ENCODE peak calls at places on chromosomes 6 and 20, in four cellular contexts. T is tibial artery, J is H1, L is psoas muscle. F is an unnamed sample.

GRCh38 chr6:151550618-151551017 is 56.8 kb downstream of the CCDC170 start:
- DNase-seq in L (no peak), J (no peak), T (no peak), F (no peak)

GRCh38 chr20:57451759-57452661 is 60.8 kb downstream of the RBM38 start:
- DNase-seq in L (peak), J (no peak), T (no peak), F (peak)

GRCh38 chr6:131524695-131525336 is 48.2 kb upstream of the ARG1 start:
- DNase-seq in J (no peak), T (no peak), L (no peak), F (no peak)

GRCh38 chr20:50385733-50386640 is 124.2 kb upstream of the PTPN1 start:
- DNase-seq in L (peak), T (no peak), J (no peak), F (no peak)

GRCh38 chr6:142700032-142700431 is 244.9 kb downstream of the HIVEP2 start:
- DNase-seq in T (no peak), L (no peak), J (no peak), F (no peak)

GRCh38 chr20:20594171-20594530 is 118.3 kb downstream of the RALGAPA2 start:
- DNase-seq in T (no peak), J (no peak), L (no peak), F (no peak)

GRCh38 chr20:36744764-36745191 is 1.1 kb downstream of the NDRG3 start:
- DNase-seq in L (peak), T (peak), J (no peak), F (peak)

GRCh38 chr20:41072099-41072798 is 43.6 kb downstream of the TOP1 start:
- DNase-seq in T (peak), J (no peak), L (no peak), F (no peak)

GRCh38 chr6:21953831-21954801 is 342.7 kb downstream of the PRL start:
- DNase-seq in T (no peak), J (no peak), L (no peak), F (no peak)

GRCh38 chr6:138654715-138655634 is 118.6 kb upstream of the CCDC28A start:
- DNase-seq in T (no peak), L (no peak), J (no peak), F (no peak)

GRCh38 chr6:112235956-112236355 is 18.4 kb downstream of the LAMA4 start:
- DNase-seq in J (no peak), L (no peak), T (no peak), F (no peak)

GRCh38 chr20:23362392-23363256 is 642 bp downstream of the GZF1 start:
- DNase-seq in L (peak), T (peak), J (no peak), F (no peak)

GRCh38 chr20:1108437-1108920 is 9.9 kb upstream of the PSMF1 start:
- DNase-seq in J (no peak), T (no peak), L (peak), F (peak)

GRCh38 chr20:9660236-9660868 is 146.0 kb downstream of the LAMP5 start:
- DNase-seq in T (no peak), J (no peak), L (no peak), F (no peak)

GRCh38 chr6:126339796-126340750 is at the start of gene CENPW:
- DNase-seq in L (peak), J (peak), T (peak), F (peak)

GRCh38 chr20:10447028-10447427 is 11.9 kb downstream of the SLX4IP start:
- DNase-seq in J (no peak), L (no peak), T (no peak), F (no peak)

GRCh38 chr6:108556864-108557493 is 3.7 kb upstream of the FOXO3 start:
- DNase-seq in L (no peak), T (no peak), J (no peak), F (no peak)

GRCh38 chr20:62768815-62769287 is 27.4 kb upstream of the MRGBP start:
- DNase-seq in T (no peak), L (no peak), J (no peak), F (peak)

GRCh38 chr6:158058156-158058723 is 76.6 kb downstream of the SYNJ2 start:
- DNase-seq in J (no peak), T (no peak), L (no peak), F (no peak)

GRCh38 chr6:1015819-1016218 is 296.1 kb upstream of the FOXQ1 start:
- DNase-seq in J (no peak), T (no peak), L (no peak), F (no peak)

GRCh38 chr6:11700118-11700718 is 78.4 kb downstream of the ADTRP start:
- DNase-seq in J (no peak), T (no peak), L (no peak), F (no peak)

GRCh38 chr6:87817226-87817625 is 115.2 kb upstream of the AKIRIN2 start:
- DNase-seq in L (no peak), J (no peak), T (no peak), F (no peak)

DNA sequence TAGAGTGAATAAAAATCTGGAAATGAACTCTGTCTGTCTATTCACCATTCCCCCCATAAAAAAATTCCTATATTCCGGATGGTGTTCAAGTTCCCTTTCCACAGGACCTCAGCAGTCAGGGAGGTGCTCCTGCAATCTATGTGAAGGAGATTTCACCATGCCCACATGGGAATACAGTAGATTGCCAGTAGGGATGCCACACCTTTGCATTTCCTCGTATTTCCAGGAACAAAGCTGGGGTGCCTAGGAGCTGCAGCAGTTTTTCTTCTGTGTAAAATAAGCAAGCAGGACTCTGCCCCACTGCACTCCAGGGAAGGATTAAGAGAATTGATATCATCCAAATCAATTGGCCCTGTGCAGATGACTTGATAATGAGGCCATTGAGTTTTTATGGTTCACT is 7.3 kb upstream of the KIF16B start:
- DNase-seq in L (no peak), T (no peak), J (no peak), F (no peak)
- H3K27ac ChIP-seq in L (peak), T (no peak), J (no peak), F (no peak)

GRCh38 chr20:33672426-33673114 is 1.7 kb downstream of the NECAB3 start:
- DNase-seq in T (no peak), L (peak), J (no peak), F (no peak)
- H3K27ac ChIP-seq in T (peak), L (peak), J (no peak), F (no peak)

GRCh38 chr6:121956782-121957181 is 442.7 kb upstream of the HSF2 start:
- DNase-seq in J (no peak), L (no peak), T (no peak), F (no peak)

GRCh38 chr6:121961726-121962125 is 437.7 kb upstream of the HSF2 start:
- DNase-seq in J (no peak), L (no peak), T (no peak), F (no peak)

GRCh38 chr6:121963826-121964225 is 435.6 kb upstream of the HSF2 start:
- DNase-seq in J (no peak), L (no peak), T (no peak), F (no peak)

GRCh38 chr6:121959501-121959900 is 440.0 kb upstream of the HSF2 start:
- DNase-seq in J (no peak), T (no peak), L (no peak), F (no peak)
- H3K27ac ChIP-seq in J (no peak), T (no peak), L (no peak), F (no peak)

GRCh38 chr6:15066433-15067337 is 179.2 kb upstream of the JARID2 start:
- DNase-seq in T (peak), L (no peak), J (no peak), F (no peak)
- H3K27ac ChIP-seq in T (no peak), L (peak), J (no peak), F (no peak)

GRCh38 chr6:156780117-156780641 is 3.0 kb downstream of the ARID1B start:
- DNase-seq in J (no peak), T (no peak), L (no peak), F (no peak)

GRCh38 chr6:156781882-156782631 is 4.9 kb downstream of the ARID1B start:
- DNase-seq in T (no peak), J (no peak), L (no peak), F (no peak)

GRCh38 chr6:156783958-156784357 is 6.8 kb downstream of the ARID1B start:
- DNase-seq in T (no peak), J (no peak), L (no peak), F (no peak)

GRCh38 chr6:156780962-156781705 is 4.0 kb downstream of the ARID1B start:
- DNase-seq in T (no peak), L (no peak), J (no peak), F (no peak)

DNA sequence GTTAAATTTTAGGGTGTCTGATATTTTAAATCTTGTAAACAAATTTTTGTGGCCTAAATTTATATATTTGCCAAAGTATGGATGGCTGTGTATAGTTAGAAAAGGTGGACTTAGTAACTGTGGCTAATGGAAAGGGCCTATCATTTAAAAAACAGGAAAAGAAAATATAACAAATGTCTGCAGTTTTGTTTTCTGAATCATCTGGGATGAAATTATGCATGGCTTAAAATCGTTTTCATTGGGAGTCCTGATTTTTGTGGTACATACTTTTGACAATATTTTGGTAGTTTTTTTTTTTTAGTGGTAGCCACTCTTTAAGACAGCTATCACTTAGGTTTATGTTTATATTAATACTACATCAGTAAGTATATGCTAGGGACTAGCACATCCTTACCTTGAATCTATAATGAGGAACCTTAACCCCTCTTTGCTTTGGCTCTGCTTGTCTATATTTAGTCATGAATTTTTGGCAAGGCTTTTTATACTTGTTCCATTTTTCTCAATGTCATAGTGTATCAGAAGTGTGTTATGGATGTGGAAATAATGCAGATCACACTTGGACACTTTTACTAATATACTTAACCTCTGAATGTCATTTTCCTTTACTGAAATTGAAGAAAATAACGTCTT is 5.6 kb downstream of the ARID1B start:
- DNase-seq in L (no peak), T (no peak), J (no peak), F (no peak)
- H3K27ac ChIP-seq in L (peak), T (peak), J (no peak), F (peak)

GRCh38 chr6:167815296-167815980 is 11.3 kb upstream of the AFDN start:
- DNase-seq in J (no peak), L (no peak), T (no peak), F (no peak)
- H3K27ac ChIP-seq in J (no peak), L (no peak), T (no peak), F (no peak)

DNA sequence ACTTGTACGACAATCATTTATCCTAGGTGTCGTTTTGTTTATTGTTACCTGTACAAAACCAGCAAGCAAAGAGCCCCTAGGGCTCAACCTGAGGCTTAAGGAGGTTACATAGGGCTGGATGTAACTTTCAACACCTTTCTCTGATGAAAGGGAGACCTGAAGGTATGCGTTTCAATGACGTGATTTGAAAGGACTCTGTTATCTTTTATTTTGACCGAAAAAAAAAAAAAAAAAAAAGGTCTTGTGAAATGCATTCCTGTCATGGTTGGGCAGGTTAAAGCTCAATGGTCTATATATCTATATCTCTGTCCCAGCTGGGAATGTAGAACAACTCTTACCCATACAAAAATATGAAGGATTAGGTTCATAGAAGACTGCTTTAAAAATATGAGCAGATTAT is 78.7 kb upstream of the SASH1 start:
- DNase-seq in L (no peak), T (no peak), J (no peak), F (no peak)
- H3K27ac ChIP-seq in L (no peak), T (no peak), J (no peak), F (no peak)

GRCh38 chr6:72554203-72554564 is 67.7 kb upstream of the KCNQ5 start:
- DNase-seq in L (no peak), J (no peak), T (no peak), F (no peak)
- H3K27ac ChIP-seq in L (no peak), J (no peak), T (no peak), F (no peak)

DNA sequence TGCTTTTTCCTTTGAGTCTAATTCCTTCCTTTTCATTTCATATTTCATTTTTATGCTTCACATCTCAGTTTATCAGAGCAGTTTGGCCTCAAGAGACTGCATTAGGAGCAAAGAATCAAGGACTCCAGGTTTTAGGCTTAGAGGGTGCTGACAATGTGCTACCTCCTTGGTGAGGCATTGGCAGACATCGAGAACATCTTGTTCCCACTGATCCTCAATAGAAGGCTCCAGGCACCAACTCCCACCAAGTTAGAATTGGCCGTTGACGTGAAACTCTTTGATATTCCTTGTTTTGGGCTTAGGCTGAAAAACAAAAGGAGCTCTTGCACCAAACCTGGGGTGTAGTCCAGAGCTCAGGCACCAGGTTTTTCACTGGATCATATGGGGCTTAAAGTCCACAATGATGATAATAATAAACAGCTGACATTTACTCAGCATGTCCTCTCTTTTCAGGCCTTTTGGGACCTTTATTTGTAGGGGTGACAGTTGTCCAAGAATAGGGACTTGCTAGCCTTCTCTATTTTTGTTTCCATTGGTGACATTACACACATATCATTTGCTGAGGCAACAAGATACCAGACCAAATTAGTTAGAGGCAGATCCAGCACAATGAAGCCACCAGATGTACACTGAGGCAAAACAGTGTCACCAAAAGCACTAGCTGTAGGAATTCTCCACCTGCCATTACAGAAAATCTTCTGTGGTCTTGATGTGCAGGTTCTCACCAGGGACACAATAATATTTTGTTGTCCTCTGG is 81.0 kb upstream of the ENPP5 start:
- DNase-seq in J (no peak), T (no peak), L (no peak), F (no peak)
- H3K27ac ChIP-seq in J (no peak), T (no peak), L (peak), F (no peak)

F was measured in heart right ventricle.